ENCODE peak calls at places on chromosomes 4 and X, in six cellular contexts. One of them, this sample, is unnamed.

GRCh38 chr4:8594097-8595038 is 1.8 kb downstream of the CPZ start:
- DNase-seq in COR-L47: peak
- DNase-seq in non-pigmented ciliary epithelial cell: peak
- DNase-seq in HCEC 1CT: peak
- DNase-seq in cardiac fibroblast: peak
- DNase-seq in PC-9: peak
- DNase-seq in this sample: peak

GRCh38 chr4:152408514-152409327 is 127.2 kb downstream of the FBXW7 start:
- DNase-seq in cardiac fibroblast: peak
- DNase-seq in COR-L47: peak
- DNase-seq in PC-9: no peak
- DNase-seq in non-pigmented ciliary epithelial cell: peak
- DNase-seq in HCEC 1CT: peak
- DNase-seq in this sample: no peak

GRCh38 chrX:136694491-136695087 is 46.6 kb downstream of the CD40LG start:
- DNase-seq in HCEC 1CT: peak
- DNase-seq in COR-L47: peak
- DNase-seq in PC-9: peak
- DNase-seq in non-pigmented ciliary epithelial cell: no peak
- DNase-seq in cardiac fibroblast: peak
- DNase-seq in this sample: no peak

GRCh38 chr4:53702334-53703266 is 111.3 kb upstream of the LNX1 start:
- DNase-seq in non-pigmented ciliary epithelial cell: no peak
- DNase-seq in cardiac fibroblast: peak
- DNase-seq in HCEC 1CT: peak
- DNase-seq in PC-9: peak
- DNase-seq in COR-L47: peak
- DNase-seq in this sample: no peak

GRCh38 chr4:171594293-171594692 is 218.9 kb upstream of the GALNTL6 start:
- DNase-seq in HCEC 1CT: no peak
- DNase-seq in cardiac fibroblast: no peak
- DNase-seq in COR-L47: no peak
- DNase-seq in non-pigmented ciliary epithelial cell: no peak
- DNase-seq in PC-9: no peak
- DNase-seq in this sample: no peak

GRCh38 chr4:113534698-113535097 is 226.8 kb downstream of the CAMK2D start:
- DNase-seq in COR-L47: no peak
- DNase-seq in cardiac fibroblast: peak
- DNase-seq in non-pigmented ciliary epithelial cell: no peak
- DNase-seq in PC-9: no peak
- DNase-seq in HCEC 1CT: peak
- DNase-seq in this sample: no peak

GRCh38 chr4:103306870-103307345 is 108.8 kb upstream of the CENPE start:
- DNase-seq in cardiac fibroblast: no peak
- DNase-seq in non-pigmented ciliary epithelial cell: no peak
- DNase-seq in COR-L47: no peak
- DNase-seq in PC-9: no peak
- DNase-seq in HCEC 1CT: no peak
- DNase-seq in this sample: peak

GRCh38 chrX:66015152-66015827 is 24.6 kb downstream of the VSIG4 start:
- DNase-seq in cardiac fibroblast: peak
- DNase-seq in COR-L47: no peak
- DNase-seq in HCEC 1CT: no peak
- DNase-seq in non-pigmented ciliary epithelial cell: no peak
- DNase-seq in PC-9: no peak
- DNase-seq in this sample: no peak

GRCh38 chr4:127012549-127012948 is 620.2 kb upstream of the INTU start:
- DNase-seq in PC-9: no peak
- DNase-seq in COR-L47: no peak
- DNase-seq in cardiac fibroblast: peak
- DNase-seq in non-pigmented ciliary epithelial cell: peak
- DNase-seq in HCEC 1CT: peak
- DNase-seq in this sample: no peak

GRCh38 chr4:148056879-148057278 is 325.0 kb downstream of the ARHGAP10 start:
- DNase-seq in PC-9: no peak
- DNase-seq in non-pigmented ciliary epithelial cell: peak
- DNase-seq in HCEC 1CT: peak
- DNase-seq in COR-L47: peak
- DNase-seq in cardiac fibroblast: peak
- DNase-seq in this sample: no peak

GRCh38 chr4:170529760-170530440 is 440.1 kb upstream of the AADAT start:
- DNase-seq in PC-9: no peak
- DNase-seq in COR-L47: no peak
- DNase-seq in HCEC 1CT: peak
- DNase-seq in non-pigmented ciliary epithelial cell: no peak
- DNase-seq in cardiac fibroblast: no peak
- DNase-seq in this sample: no peak